ENCODE peak calls at places on chromosomes 7 and 10, in seven cellular contexts. D, P, Z, B, I, X and E are unnamed samples.

GRCh38 chr7:101237206-101238067 is at the start of gene CLDN15:
- DNase-seq in D (no peak), P (no peak), Z (no peak), B (no peak), I (peak; percentile 94), X (peak; percentile 78), E (peak; percentile 79)

GRCh38 chr10:62815373-62816111 is 624 bp downstream of the EGR2 start:
- DNase-seq in D (peak; percentile 31), P (no peak), Z (no peak), B (no peak), I (peak; percentile 84), X (peak; percentile 20), E (no peak)

GRCh38 chr7:41885078-41885477 is 182.2 kb upstream of the INHBA start:
- DNase-seq in D (peak; percentile 83), P (no peak), Z (no peak), B (no peak), I (no peak), X (peak; percentile 34), E (no peak)

GRCh38 chr10:35585903-35586535 is 19.1 kb upstream of the GJD4 start:
- DNase-seq in D (no peak), P (no peak), Z (no peak), B (no peak), I (no peak), X (no peak), E (peak; percentile 17)

GRCh38 chr10:12606461-12606860 is 257.1 kb downstream of the CAMK1D start:
- DNase-seq in D (no peak), P (no peak), Z (no peak), B (no peak), I (no peak), X (no peak), E (no peak)

GRCh38 chr7:101537205-101537604 is 91.9 kb downstream of the MYL10 start:
- DNase-seq in D (no peak), P (no peak), Z (no peak), B (no peak), I (no peak), X (no peak), E (no peak)

GRCh38 chr10:77795426-77796055 is 131.0 kb downstream of the DLG5 start:
- DNase-seq in D (no peak), P (no peak), Z (no peak), B (no peak), I (peak; percentile 80), X (no peak), E (no peak)

GRCh38 chr10:12041766-12042408 is 722 bp downstream of the UPF2 start:
- DNase-seq in D (no peak), P (no peak), Z (no peak), B (peak; percentile 48), I (peak; percentile 85), X (peak; percentile 27), E (no peak)

GRCh38 chr10:31528834-31529233 is 209.8 kb downstream of the ZEB1 start:
- DNase-seq in D (no peak), P (no peak), Z (no peak), B (no peak), I (no peak), X (no peak), E (no peak)

GRCh38 chr7:2071133-2071832 is 161.5 kb downstream of the MAD1L1 start:
- DNase-seq in D (no peak), P (no peak), Z (no peak), B (peak; percentile 69), I (no peak), X (no peak), E (no peak)

GRCh38 chr7:43585521-43585920 is 2.6 kb downstream of the STK17A start:
- DNase-seq in D (peak; percentile 82), P (no peak), Z (no peak), B (no peak), I (no peak), X (peak; percentile 51), E (no peak)

GRCh38 chr7:517848-518629 is 1.6 kb downstream of the PDGFA start:
- DNase-seq in D (peak; percentile 62), P (no peak), Z (no peak), B (peak; percentile 73), I (peak; percentile 94), X (peak; percentile 82), E (no peak)

GRCh38 chr10:7306147-7306546 is 104.7 kb downstream of the SFMBT2 start:
- DNase-seq in D (no peak), P (no peak), Z (no peak), B (no peak), I (no peak), X (no peak), E (no peak)

GRCh38 chr10:68301301-68301700 is 30.6 kb upstream of the HNRNPH3 start:
- DNase-seq in D (no peak), P (no peak), Z (no peak), B (no peak), I (no peak), X (no peak), E (no peak)

GRCh38 chr10:16952010-16952550 is 134.9 kb upstream of the RSU1 start:
- DNase-seq in D (no peak), P (no peak), Z (no peak), B (no peak), I (no peak), X (no peak), E (no peak)

GRCh38 chr7:69739906-69740545 is 141.8 kb downstream of the AUTS2 start:
- DNase-seq in D (peak; percentile 65), P (no peak), Z (peak; percentile 34), B (no peak), I (no peak), X (peak; percentile 17), E (no peak)

GRCh38 chr10:33927347-33927746 is 592.9 kb upstream of the NRP1 start:
- DNase-seq in D (peak; percentile 46), P (no peak), Z (peak; percentile 1), B (no peak), I (no peak), X (no peak), E (no peak)

GRCh38 chr7:3034591-3035150 is 9.0 kb downstream of the CARD11 start:
- DNase-seq in D (no peak), P (no peak), Z (no peak), B (no peak), I (no peak), X (no peak), E (no peak)

GRCh38 chr10:14571866-14572507 is 202.7 kb downstream of the FAM107B start:
- DNase-seq in D (peak; percentile 58), P (peak; percentile 46), Z (no peak), B (no peak), I (no peak), X (no peak), E (no peak)

GRCh38 chr7:94368371-94368791 is 26.3 kb upstream of the COL1A2 start:
- DNase-seq in D (peak; percentile 86), P (no peak), Z (peak; percentile 83), B (no peak), I (no peak), X (peak; percentile 43), E (no peak)

GRCh38 chr7:137073571-137074325 is 205.3 kb downstream of the CHRM2 start:
- DNase-seq in D (peak; percentile 75), P (no peak), Z (no peak), B (no peak), I (no peak), X (peak; percentile 15), E (no peak)

GRCh38 chr10:17354781-17355180 is 99.6 kb downstream of the ST8SIA6 start:
- DNase-seq in D (peak; percentile 50), P (no peak), Z (no peak), B (no peak), I (no peak), X (peak; percentile 10), E (no peak)

GRCh38 chr10:92074126-92074887 is 150.7 kb downstream of the BTAF1 start:
- DNase-seq in D (no peak), P (no peak), Z (no peak), B (no peak), I (no peak), X (peak; percentile 17), E (no peak)

GRCh38 chr10:44974628-44975431 is 3.8 kb downstream of the DEPP1 start:
- DNase-seq in D (peak; percentile 29), P (peak; percentile 48), Z (peak; percentile 40), B (peak; percentile 84), I (peak; percentile 91), X (peak; percentile 93), E (peak; percentile 82)

GRCh38 chr10:132551093-132551807 is 13.7 kb downstream of the INPP5A start:
- DNase-seq in D (no peak), P (no peak), Z (no peak), B (no peak), I (peak; percentile 83), X (no peak), E (peak; percentile 39)

GRCh38 chr7:111801277-111801676 is 239.0 kb upstream of the IMMP2L start:
- DNase-seq in D (no peak), P (no peak), Z (no peak), B (no peak), I (no peak), X (no peak), E (no peak)

GRCh38 chr10:15419279-15419874 is 48.3 kb upstream of the FAM171A1 start:
- DNase-seq in D (peak; percentile 13), P (no peak), Z (no peak), B (no peak), I (no peak), X (peak; percentile 66), E (no peak)

GRCh38 chr10:79418886-79419595 is 26.4 kb downstream of the ZCCHC24 start:
- DNase-seq in D (no peak), P (no peak), Z (no peak), B (no peak), I (peak; percentile 68), X (no peak), E (peak; percentile 53)

GRCh38 chr7:20064181-20064970 is 152.8 kb downstream of the MACC1 start:
- DNase-seq in D (peak; percentile 93), P (no peak), Z (no peak), B (no peak), I (no peak), X (peak; percentile 57), E (no peak)